ENCODE peak calls at places on chromosomes 5 and 9, in five cellular contexts. One of them, this sample, is unnamed.

GRCh38 chr5:178248750-178249149 is 16.1 kb upstream of the PHYKPL start:
- DNase-seq in mesendoderm: no peak
- DNase-seq in stimulated activated CD8-positive, alpha-beta memory T cell treated with anti-CD3 and anti-CD28 coated beads, Interleukin-15, amount 100 ng/mL, for 1 hour: no peak
- DNase-seq in ACHN: no peak
- DNase-seq in NCI-H1105 treated with DMSO at 0.1 percent for 48 hours: no peak
- DNase-seq in this sample: no peak

GRCh38 chr9:113611461-113612215 is 148.1 kb downstream of the RGS3 start:
- DNase-seq in mesendoderm: no peak
- DNase-seq in stimulated activated CD8-positive, alpha-beta memory T cell treated with anti-CD3 and anti-CD28 coated beads, Interleukin-15, amount 100 ng/mL, for 1 hour: no peak
- DNase-seq in ACHN: no peak
- DNase-seq in NCI-H1105 treated with DMSO at 0.1 percent for 48 hours: no peak
- DNase-seq in this sample: no peak

GRCh38 chr9:138103111-138103823 is 225.7 kb downstream of the CACNA1B start:
- DNase-seq in mesendoderm: no peak
- DNase-seq in stimulated activated CD8-positive, alpha-beta memory T cell treated with anti-CD3 and anti-CD28 coated beads, Interleukin-15, amount 100 ng/mL, for 1 hour: no peak
- DNase-seq in ACHN: no peak
- DNase-seq in NCI-H1105 treated with DMSO at 0.1 percent for 48 hours: no peak
- DNase-seq in this sample: no peak

GRCh38 chr5:108711898-108712297 is 35.8 kb upstream of the FER start:
- DNase-seq in mesendoderm: no peak
- DNase-seq in stimulated activated CD8-positive, alpha-beta memory T cell treated with anti-CD3 and anti-CD28 coated beads, Interleukin-15, amount 100 ng/mL, for 1 hour: no peak
- DNase-seq in ACHN: no peak
- DNase-seq in NCI-H1105 treated with DMSO at 0.1 percent for 48 hours: no peak
- DNase-seq in this sample: no peak

GRCh38 chr9:38380230-38380871 is 12.2 kb upstream of the ALDH1B1 start:
- DNase-seq in mesendoderm: peak; percentile 61
- DNase-seq in stimulated activated CD8-positive, alpha-beta memory T cell treated with anti-CD3 and anti-CD28 coated beads, Interleukin-15, amount 100 ng/mL, for 1 hour: no peak
- DNase-seq in ACHN: no peak
- DNase-seq in NCI-H1105 treated with DMSO at 0.1 percent for 48 hours: no peak
- DNase-seq in this sample: no peak

GRCh38 chr9:84317563-84317962 is 23.0 kb downstream of the SLC28A3 start:
- DNase-seq in mesendoderm: peak; percentile 35
- DNase-seq in stimulated activated CD8-positive, alpha-beta memory T cell treated with anti-CD3 and anti-CD28 coated beads, Interleukin-15, amount 100 ng/mL, for 1 hour: no peak
- DNase-seq in ACHN: no peak
- DNase-seq in NCI-H1105 treated with DMSO at 0.1 percent for 48 hours: no peak
- DNase-seq in this sample: no peak

GRCh38 chr9:91207889-91208651 is 153.6 kb downstream of the AUH start:
- DNase-seq in mesendoderm: no peak
- DNase-seq in stimulated activated CD8-positive, alpha-beta memory T cell treated with anti-CD3 and anti-CD28 coated beads, Interleukin-15, amount 100 ng/mL, for 1 hour: no peak
- DNase-seq in ACHN: no peak
- DNase-seq in NCI-H1105 treated with DMSO at 0.1 percent for 48 hours: no peak
- DNase-seq in this sample: no peak

GRCh38 chr5:133761606-133762005 is 149.3 kb upstream of the FSTL4 start:
- DNase-seq in mesendoderm: no peak
- DNase-seq in stimulated activated CD8-positive, alpha-beta memory T cell treated with anti-CD3 and anti-CD28 coated beads, Interleukin-15, amount 100 ng/mL, for 1 hour: no peak
- DNase-seq in ACHN: no peak
- DNase-seq in NCI-H1105 treated with DMSO at 0.1 percent for 48 hours: no peak
- DNase-seq in this sample: no peak

GRCh38 chr9:70260007-70260443 is 1.2 kb downstream of the SMC5 start:
- DNase-seq in mesendoderm: no peak
- DNase-seq in stimulated activated CD8-positive, alpha-beta memory T cell treated with anti-CD3 and anti-CD28 coated beads, Interleukin-15, amount 100 ng/mL, for 1 hour: no peak
- DNase-seq in ACHN: no peak
- DNase-seq in NCI-H1105 treated with DMSO at 0.1 percent for 48 hours: no peak
- DNase-seq in this sample: no peak

GRCh38 chr9:4301971-4302427 is 2.1 kb upstream of the GLIS3 start:
- DNase-seq in mesendoderm: peak; percentile 25
- DNase-seq in stimulated activated CD8-positive, alpha-beta memory T cell treated with anti-CD3 and anti-CD28 coated beads, Interleukin-15, amount 100 ng/mL, for 1 hour: no peak
- DNase-seq in ACHN: peak; percentile 73
- DNase-seq in NCI-H1105 treated with DMSO at 0.1 percent for 48 hours: no peak
- DNase-seq in this sample: no peak

GRCh38 chr5:104538835-104539234 is 976.2 kb upstream of the NUDT12 start:
- DNase-seq in mesendoderm: no peak
- DNase-seq in stimulated activated CD8-positive, alpha-beta memory T cell treated with anti-CD3 and anti-CD28 coated beads, Interleukin-15, amount 100 ng/mL, for 1 hour: no peak
- DNase-seq in ACHN: no peak
- DNase-seq in NCI-H1105 treated with DMSO at 0.1 percent for 48 hours: no peak
- DNase-seq in this sample: no peak

GRCh38 chr5:88376728-88377127 is 108.1 kb upstream of the TMEM161B start:
- DNase-seq in mesendoderm: no peak
- DNase-seq in stimulated activated CD8-positive, alpha-beta memory T cell treated with anti-CD3 and anti-CD28 coated beads, Interleukin-15, amount 100 ng/mL, for 1 hour: no peak
- DNase-seq in ACHN: no peak
- DNase-seq in NCI-H1105 treated with DMSO at 0.1 percent for 48 hours: no peak
- DNase-seq in this sample: no peak